ENCODE peak calls at places on chromosomes 13 and 19, in six cellular contexts. Q is DND-41; R is transverse colon; Z is endodermal cell; H is prostate gland; X is CD8-positive, alpha-beta memory T cell. L is an unnamed sample. For H3K4me1, the result is how much of the 10 kb centered on the place peaks cover.

GRCh38 chr19:45473366-45474190 is 5.8 kb downstream of the FOSB start:
- DNase-seq in Q (no peak), R (no peak), Z (no peak), H (no peak), X (peak), L (no peak)

GRCh38 chr13:98206946-98207345 is 29.9 kb upstream of the RNF113B start:
- DNase-seq in Q (no peak), R (no peak), Z (no peak), H (peak), X (no peak), L (no peak)

GRCh38 chr13:105327727-105328126 is 1207.7 kb downstream of the EFNB2 start:
- DNase-seq in Q (no peak), R (no peak), Z (no peak), H (no peak), X (no peak), L (no peak)

GRCh38 chr13:95643814-95644598 is 500 bp downstream of the DZIP1 start:
- DNase-seq in Q (no peak), R (no peak), Z (peak), H (no peak), X (no peak), L (no peak)

GRCh38 chr19:48540110-48540509 is 11.9 kb upstream of the SULT2B1 start:
- DNase-seq in Q (no peak), R (no peak), Z (no peak), H (no peak), X (no peak), L (no peak)

GRCh38 chr19:27392027-27392632 is 1820.8 kb downstream of the UQCRFS1 start:
- DNase-seq in Q (peak), R (no peak), Z (peak), H (no peak), X (no peak), L (no peak)

GRCh38 chr19:54021932-54022331 is 30.5 kb downstream of the CACNG6 start:
- DNase-seq in Q (no peak), R (no peak), Z (no peak), H (no peak), X (no peak), L (no peak)

GRCh38 chr19:48573163-48573505 is 21.2 kb downstream of the SULT2B1 start:
- DNase-seq in Q (no peak), R (no peak), Z (no peak), H (peak), X (no peak), L (no peak)

GRCh38 chr13:56515441-56515840 is 625.3 kb upstream of the PRR20A start:
- DNase-seq in Q (no peak), R (no peak), Z (no peak), H (no peak), X (no peak), L (no peak)

GRCh38 chr19:39217094-39217493 is 13.0 kb upstream of the SYCN start:
- DNase-seq in Q (no peak), R (no peak), Z (no peak), H (no peak), X (no peak), L (no peak)

GRCh38 chr13:98582947-98583346 is 6.0 kb upstream of the STK24 start:
- DNase-seq in Q (no peak), R (no peak), Z (no peak), H (peak), X (no peak), L (no peak)

GRCh38 chr19:56094449-56094848 is 26.6 kb downstream of the ZNF787 start:
- DNase-seq in Q (no peak), R (no peak), Z (no peak), H (no peak), X (no peak), L (no peak)

GRCh38 chr13:37753776-37754175 is 115.8 kb downstream of the TRPC4 start:
- DNase-seq in Q (no peak), R (no peak), Z (peak), H (no peak), X (no peak), L (no peak)

GRCh38 chr19:6108721-6109633 is 1.3 kb downstream of the RFX2 start:
- DNase-seq in Q (peak), R (peak), Z (peak), H (peak), X (peak), L (peak)

GRCh38 chr19:49231804-49232203 is 74.2 kb downstream of the TRPM4 start:
- DNase-seq in Q (no peak), R (no peak), Z (no peak), H (no peak), X (no peak), L (no peak)

GRCh38 chr19:4977299-4978174 is 8.6 kb downstream of the KDM4B start:
- DNase-seq in Q (no peak), R (peak), Z (no peak), H (no peak), X (no peak), L (no peak)

GRCh38 chr19:21128901-21129698 is 12.7 kb upstream of the ZNF431 start:
- DNase-seq in Q (no peak), R (no peak), Z (no peak), H (no peak), X (no peak), L (no peak)

GRCh38 chr13:63696055-63696454 is 2280.4 kb upstream of the PCDH20 start:
- DNase-seq in Q (no peak), R (no peak), Z (no peak), H (no peak), X (no peak), L (no peak)

GRCh38 chr13:22506286-22506685 is 674.5 kb upstream of the SGCG start:
- DNase-seq in Q (no peak), R (no peak), Z (no peak), H (no peak), X (no peak), L (no peak)

GRCh38 chr19:8489591-8490394 is 12.6 kb downstream of the PRAM1 start:
- DNase-seq in Q (no peak), R (no peak), Z (peak), H (peak), X (no peak), L (no peak)

GRCh38 chr19:45154064-45154827 is 6.5 kb downstream of the NKPD1 start:
- DNase-seq in Q (no peak), R (no peak), Z (no peak), H (no peak), X (no peak), L (no peak)

GRCh38 chr19:4077800-4078683 is 11.3 kb upstream of the ZBTB7A start:
- DNase-seq in Q (peak), R (peak), Z (peak), H (no peak), X (peak), L (no peak)

GRCh38 chr13:25286308-25286968 is 850 bp downstream of the MTMR6 start:
- DNase-seq in Q (peak), R (peak), Z (peak), H (peak), X (peak), L (peak)

GRCh38 chr13:51261610-51262249 is 39.5 kb downstream of the FAM124A start:
- DNase-seq in Q (no peak), R (no peak), Z (peak), H (no peak), X (no peak), L (no peak)

GRCh38 chr19:8849232-8849631 is 17.1 kb downstream of the MBD3L1 start:
- DNase-seq in Q (no peak), R (no peak), Z (no peak), H (no peak), X (no peak), L (no peak)

GRCh38 chr13:66312312-66313087 is 917.6 kb downstream of the PCDH9 start:
- DNase-seq in Q (no peak), R (peak), Z (no peak), H (peak), X (no peak), L (no peak)

GRCh38 chr19:23273594-23274412 is 23.6 kb upstream of the ZNF724 start:
- DNase-seq in Q (peak), R (peak), Z (peak), H (peak), X (peak), L (peak)

GRCh38 chr19:16605552-16605951 is 22.5 kb downstream of the MED26 start:
- DNase-seq in Q (no peak), R (no peak), Z (no peak), H (peak), X (no peak), L (no peak)

GRCh38 chr19:7980168-7980567 is 25.3 kb downstream of the ELAVL1 start:
- DNase-seq in Q (no peak), R (no peak), Z (no peak), H (no peak), X (no peak), L (no peak)

GRCh38 chr19:10858204-10858828 is 10.1 kb downstream of the C19orf38 start:
- DNase-seq in Q (peak), R (no peak), Z (peak), H (no peak), X (peak), L (peak)

GRCh38 chr19:46082728-46083050 is 41.8 kb downstream of the IGFL3 start:
- DNase-seq in Q (no peak), R (no peak), Z (no peak), H (no peak), X (no peak), L (no peak)

GRCh38 chr19:56245062-56245740 is 27.3 kb upstream of the EDDM13 start:
- DNase-seq in Q (no peak), R (no peak), Z (no peak), H (no peak), X (no peak), L (no peak)

GRCh38 chr19:41575998-41576397 is at the start of gene CEACAM21:
- DNase-seq in Q (peak), R (peak), Z (no peak), H (no peak), X (no peak), L (peak)

GRCh38 chr13:25932353-25932752 is 119.5 kb downstream of the SHISA2 start:
- DNase-seq in Q (no peak), R (no peak), Z (no peak), H (no peak), X (no peak), L (no peak)

GRCh38 chr19:4647676-4648644 is 8.6 kb downstream of the TNFAIP8L1 start:
- DNase-seq in Q (no peak), R (no peak), Z (peak), H (no peak), X (no peak), L (no peak)

GRCh38 chr13:42615691-42616090 is 41.7 kb downstream of the TNFSF11 start:
- DNase-seq in Q (no peak), R (no peak), Z (no peak), H (no peak), X (no peak), L (no peak)

GRCh38 chr13:21310220-21310619 is 133.8 kb downstream of the MRPL57 start:
- DNase-seq in Q (no peak), R (no peak), Z (no peak), H (no peak), X (no peak), L (no peak)

GRCh38 chr19:3618144-3618810 is 8.3 kb downstream of the CACTIN start:
- DNase-seq in Q (peak), R (peak), Z (peak), H (peak), X (peak), L (peak)

GRCh38 chr13:93244918-93245280 is 18.3 kb downstream of the GPC6 start:
- DNase-seq in Q (no peak), R (no peak), Z (no peak), H (no peak), X (no peak), L (no peak)

DNA sequence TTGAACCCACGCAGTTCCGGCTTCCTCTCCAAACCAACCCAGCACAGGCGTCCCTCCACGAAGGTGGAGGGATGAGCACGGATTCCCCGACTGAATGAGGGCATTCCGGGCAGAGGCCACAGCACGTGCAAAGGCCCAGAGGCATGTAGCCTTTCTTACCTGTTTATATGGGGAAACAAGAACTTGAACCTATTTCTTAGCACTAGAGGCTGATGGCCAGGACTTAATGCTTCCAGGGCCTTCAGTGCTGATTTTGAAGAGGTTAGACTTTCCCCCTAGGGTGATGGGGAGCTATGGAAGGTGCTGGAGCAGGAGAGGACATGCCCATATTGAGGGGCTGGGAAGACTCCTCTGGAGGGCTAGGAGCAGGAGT is 2.0 kb downstream of the MAST3 start:
- DNase-seq in Q (no peak), R (no peak), Z (no peak), H (no peak), X (no peak), L (no peak)
- H3K4me1 ChIP-seq in Q (under half), R (under half), Z (under half), H (under half), X (under half), L (under half)

DNA sequence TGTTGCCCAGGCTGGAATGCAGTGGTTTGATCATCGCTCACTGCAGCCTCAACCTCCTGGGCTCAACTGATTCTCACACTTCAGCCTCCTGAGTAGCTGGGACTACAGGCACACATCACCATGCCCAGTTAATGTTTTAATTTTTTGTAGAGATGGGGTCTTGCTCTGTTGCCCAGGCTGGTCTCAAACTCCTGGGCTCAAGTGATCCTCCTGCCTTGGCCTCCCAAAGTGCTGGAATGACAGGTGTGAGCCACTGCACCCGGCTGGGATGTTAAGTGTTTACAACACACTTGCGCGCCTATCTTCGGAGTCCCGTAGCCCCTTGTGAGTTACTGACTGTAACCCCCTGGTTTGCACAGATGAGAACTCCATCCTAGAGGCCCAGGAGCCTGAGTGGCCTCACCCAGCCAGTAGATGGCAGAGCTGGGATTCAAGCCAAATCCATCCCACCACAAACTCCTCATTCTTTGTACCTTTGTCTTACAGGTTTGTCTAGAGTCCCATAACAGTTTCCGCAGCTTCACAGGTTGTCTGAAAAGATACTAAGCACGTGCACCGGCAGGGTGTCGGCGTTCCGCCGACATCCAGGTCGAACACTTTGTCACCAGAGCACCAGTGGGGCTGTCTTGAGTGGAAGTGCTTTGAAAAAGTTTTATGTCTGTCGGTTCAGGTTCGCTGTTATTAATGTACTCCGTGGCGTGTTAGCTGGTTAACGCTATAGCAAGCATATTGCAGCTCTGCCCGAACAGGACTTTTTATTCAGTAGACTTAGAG is 14.7 kb downstream of the MAG start:
- DNase-seq in Q (peak), R (no peak), Z (peak), H (no peak), X (no peak), L (no peak)
- H3K27ac ChIP-seq in Q (no peak), R (no peak), Z (no peak), H (no peak), X (no peak), L (no peak)

DNA sequence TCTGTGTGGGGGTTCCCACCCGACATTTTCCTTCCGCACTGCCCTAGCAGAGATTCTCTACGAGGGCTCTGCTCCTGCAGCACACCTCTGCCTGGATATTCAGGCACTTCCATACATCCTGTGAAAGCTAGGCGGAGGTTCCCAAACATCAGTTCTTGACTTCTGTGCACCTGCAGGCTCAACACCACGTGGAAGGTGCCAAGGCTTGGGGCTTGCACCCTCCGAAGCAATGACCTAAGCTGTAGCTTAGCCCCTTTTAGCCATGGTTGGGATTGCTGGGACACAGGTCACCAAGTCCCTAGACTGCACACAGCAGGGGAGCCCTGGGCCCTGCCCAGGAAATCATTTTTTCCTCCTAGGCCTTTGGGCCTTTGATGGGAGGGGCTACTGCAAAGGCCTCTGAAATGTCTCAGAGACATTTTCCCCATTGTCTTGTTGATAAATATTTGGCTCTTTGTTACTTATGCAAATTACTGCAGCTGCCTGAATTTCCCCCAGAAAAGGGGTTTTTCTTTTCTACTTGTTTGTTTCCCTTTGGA is 1004.8 kb downstream of the OLFM4 start:
- DNase-seq in Q (no peak), R (no peak), Z (no peak), H (no peak), X (no peak), L (no peak)
- H3K4me1 ChIP-seq in Q (under half), R (under half), Z (under half), H (under half), X (under half), L (under half)

GRCh38 chr13:23748109-23748508 is 141.1 kb downstream of the MIPEP start:
- DNase-seq in Q (no peak), R (no peak), Z (no peak), H (no peak), X (no peak), L (no peak)
- H3K27ac ChIP-seq in Q (no peak), R (no peak), Z (no peak), H (no peak), X (no peak), L (no peak)

GRCh38 chr13:110214637-110215036 is 92.3 kb downstream of the COL4A1 start:
- DNase-seq in Q (no peak), R (no peak), Z (no peak), H (no peak), X (no peak), L (no peak)

GRCh38 chr13:110213461-110214074 is 93.4 kb downstream of the COL4A1 start:
- DNase-seq in Q (no peak), R (no peak), Z (no peak), H (no peak), X (no peak), L (no peak)

GRCh38 chr13:110216403-110217041 is 90.4 kb downstream of the COL4A1 start:
- DNase-seq in Q (no peak), R (no peak), Z (no peak), H (no peak), X (no peak), L (no peak)

GRCh38 chr13:110216006-110216402 is 91.0 kb downstream of the COL4A1 start:
- DNase-seq in Q (no peak), R (no peak), Z (no peak), H (no peak), X (no peak), L (no peak)

DNA sequence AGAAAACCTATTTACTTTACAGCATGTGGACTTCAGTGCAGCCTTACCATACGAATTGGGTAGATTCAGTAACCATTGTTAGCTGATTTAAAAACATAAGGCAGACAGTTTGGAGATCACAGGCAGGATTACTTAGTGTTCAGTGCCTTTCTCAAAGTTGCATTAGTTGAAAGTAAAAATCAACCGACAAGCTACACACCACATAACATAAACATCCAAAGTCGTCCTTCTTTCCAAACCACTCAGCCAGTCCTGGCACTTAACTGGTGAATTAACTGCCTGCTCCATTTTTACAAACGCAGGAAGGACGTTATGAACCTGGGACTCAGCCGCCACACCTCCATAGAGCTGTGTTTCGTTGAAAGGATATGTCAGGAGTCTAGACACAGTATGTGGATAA is 91.4 kb downstream of the COL4A1 start:
- DNase-seq in Q (no peak), R (no peak), Z (no peak), H (no peak), X (no peak), L (no peak)
- H3K4me1 ChIP-seq in Q (under half), R (under half), Z (under half), H (under half), X (under half), L (under half)

GRCh38 chr19:2186071-2186846 is 22.5 kb downstream of the DOT1L start:
- DNase-seq in Q (no peak), R (peak), Z (peak), H (peak), X (no peak), L (no peak)

GRCh38 chr19:2187164-2187563 is 23.4 kb downstream of the DOT1L start:
- DNase-seq in Q (no peak), R (no peak), Z (no peak), H (no peak), X (no peak), L (no peak)

GRCh38 chr19:2185734-2186070 is 22.0 kb downstream of the DOT1L start:
- DNase-seq in Q (no peak), R (no peak), Z (no peak), H (no peak), X (no peak), L (no peak)

GRCh38 chr19:2181618-2181997 is 17.9 kb downstream of the DOT1L start:
- DNase-seq in Q (no peak), R (no peak), Z (no peak), H (no peak), X (no peak), L (no peak)

DNA sequence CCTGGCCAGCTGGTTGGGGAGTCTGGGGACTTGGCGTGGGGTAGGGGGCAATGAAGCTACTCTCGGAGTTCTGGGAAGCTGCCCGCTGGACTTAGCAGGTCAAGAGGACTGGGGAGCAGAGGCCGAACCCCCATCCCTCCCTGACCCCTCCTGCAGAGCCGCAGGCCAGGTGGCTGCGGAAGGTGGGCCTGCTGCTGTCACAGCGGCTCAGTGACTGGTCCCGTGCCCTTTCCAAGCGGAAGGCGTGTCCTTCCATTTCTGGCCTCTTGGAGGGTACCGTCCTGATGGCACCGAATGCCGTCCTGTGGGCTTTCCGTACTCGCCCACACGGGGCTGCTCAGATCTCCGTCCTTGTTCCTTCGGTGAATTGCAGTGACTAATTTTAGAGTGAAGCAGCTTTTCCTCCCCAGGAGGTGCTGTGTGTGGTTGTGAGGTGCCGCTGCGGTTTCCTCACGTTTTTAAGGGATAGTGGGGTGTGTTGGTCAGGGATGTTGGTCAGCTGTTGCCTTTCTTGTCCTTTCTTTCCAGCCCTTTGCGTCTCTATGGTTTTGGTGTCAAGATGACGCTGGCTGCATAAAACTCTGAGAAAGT is 20.8 kb downstream of the DOT1L start:
- DNase-seq in Q (no peak), R (no peak), Z (no peak), H (no peak), X (no peak), L (no peak)
- H3K27ac ChIP-seq in Q (no peak), R (no peak), Z (no peak), H (peak), X (no peak), L (no peak)

L was measured in CD8-positive, alpha-beta T cell.